ENCODE peak calls at places on chromosomes 3 and 15, in eight cellular contexts. One of them, this sample, is unnamed.

GRCh38 chr15:72584006-72584405 is 70.5 kb upstream of the GOLGA6B start:
- DNase-seq in IMR-90: peak; percentile 25
- DNase-seq in stomach: no peak
- DNase-seq in fibroblast of lung: no peak
- DNase-seq in colonic mucosa: no peak
- DNase-seq in lower lobe of right lung: no peak
- DNase-seq in mucosa of descending colon: no peak
- DNase-seq in upper lobe of right lung: no peak
- DNase-seq in this sample: no peak

GRCh38 chr3:124559650-124560405 is 170.4 kb upstream of the UMPS start:
- DNase-seq in IMR-90: peak; percentile 83
- DNase-seq in stomach: peak; percentile 82
- DNase-seq in fibroblast of lung: peak; percentile 88
- DNase-seq in colonic mucosa: peak; percentile 85
- DNase-seq in lower lobe of right lung: peak; percentile 57
- DNase-seq in mucosa of descending colon: peak; percentile 87
- DNase-seq in upper lobe of right lung: peak; percentile 67
- DNase-seq in this sample: no peak

GRCh38 chr3:10952525-10952924 is 40.0 kb upstream of the SLC6A1 start:
- DNase-seq in IMR-90: no peak
- DNase-seq in stomach: no peak
- DNase-seq in fibroblast of lung: no peak
- DNase-seq in colonic mucosa: no peak
- DNase-seq in lower lobe of right lung: no peak
- DNase-seq in mucosa of descending colon: no peak
- DNase-seq in upper lobe of right lung: no peak
- DNase-seq in this sample: no peak

GRCh38 chr3:140206196-140207040 is 271.4 kb downstream of the CLSTN2 start:
- DNase-seq in IMR-90: peak; percentile 18
- DNase-seq in stomach: no peak
- DNase-seq in fibroblast of lung: peak; percentile 4
- DNase-seq in colonic mucosa: no peak
- DNase-seq in lower lobe of right lung: no peak
- DNase-seq in mucosa of descending colon: no peak
- DNase-seq in upper lobe of right lung: no peak
- DNase-seq in this sample: no peak

GRCh38 chr3:152021951-152022461 is 148.6 kb downstream of the SUCNR1 start:
- DNase-seq in IMR-90: peak; percentile 32
- DNase-seq in stomach: no peak
- DNase-seq in fibroblast of lung: peak; percentile 14
- DNase-seq in colonic mucosa: no peak
- DNase-seq in lower lobe of right lung: peak; percentile 38
- DNase-seq in mucosa of descending colon: no peak
- DNase-seq in upper lobe of right lung: no peak
- DNase-seq in this sample: peak; percentile 6

GRCh38 chr3:157438371-157438735 is 1.7 kb downstream of the PTX3 start:
- DNase-seq in IMR-90: no peak
- DNase-seq in stomach: no peak
- DNase-seq in fibroblast of lung: peak; percentile 52
- DNase-seq in colonic mucosa: no peak
- DNase-seq in lower lobe of right lung: no peak
- DNase-seq in mucosa of descending colon: no peak
- DNase-seq in upper lobe of right lung: no peak
- DNase-seq in this sample: no peak

GRCh38 chr3:157201648-157202278 is 41.8 kb upstream of the CCNL1 start:
- DNase-seq in IMR-90: peak; percentile 40
- DNase-seq in stomach: no peak
- DNase-seq in fibroblast of lung: peak; percentile 69
- DNase-seq in colonic mucosa: no peak
- DNase-seq in lower lobe of right lung: no peak
- DNase-seq in mucosa of descending colon: no peak
- DNase-seq in upper lobe of right lung: no peak
- DNase-seq in this sample: no peak

GRCh38 chr3:14605070-14605469 is 46.5 kb upstream of the CCDC174 start:
- DNase-seq in IMR-90: peak; percentile 51
- DNase-seq in stomach: peak; percentile 46
- DNase-seq in fibroblast of lung: no peak
- DNase-seq in colonic mucosa: no peak
- DNase-seq in lower lobe of right lung: no peak
- DNase-seq in mucosa of descending colon: no peak
- DNase-seq in upper lobe of right lung: no peak
- DNase-seq in this sample: no peak

GRCh38 chr15:89369548-89369947 is 34.9 kb upstream of the POLG start:
- DNase-seq in IMR-90: no peak
- DNase-seq in stomach: no peak
- DNase-seq in fibroblast of lung: no peak
- DNase-seq in colonic mucosa: no peak
- DNase-seq in lower lobe of right lung: no peak
- DNase-seq in mucosa of descending colon: no peak
- DNase-seq in upper lobe of right lung: no peak
- DNase-seq in this sample: no peak

GRCh38 chr3:37986479-37987314 is 3.9 kb upstream of the VILL start:
- DNase-seq in IMR-90: no peak
- DNase-seq in stomach: peak; percentile 97
- DNase-seq in fibroblast of lung: no peak
- DNase-seq in colonic mucosa: peak; percentile 96
- DNase-seq in lower lobe of right lung: peak; percentile 89
- DNase-seq in mucosa of descending colon: peak; percentile 97
- DNase-seq in upper lobe of right lung: peak; percentile 89
- DNase-seq in this sample: no peak

GRCh38 chr15:58734859-58735258 is 14.6 kb downstream of the ADAM10 start:
- DNase-seq in IMR-90: no peak
- DNase-seq in stomach: no peak
- DNase-seq in fibroblast of lung: no peak
- DNase-seq in colonic mucosa: no peak
- DNase-seq in lower lobe of right lung: no peak
- DNase-seq in mucosa of descending colon: no peak
- DNase-seq in upper lobe of right lung: no peak
- DNase-seq in this sample: no peak

GRCh38 chr3:123449092-123449985 is 449 bp upstream of the ADCY5 start:
- DNase-seq in IMR-90: peak; percentile 10
- DNase-seq in stomach: no peak
- DNase-seq in fibroblast of lung: peak; percentile 7
- DNase-seq in colonic mucosa: no peak
- DNase-seq in lower lobe of right lung: no peak
- DNase-seq in mucosa of descending colon: peak; percentile 23
- DNase-seq in upper lobe of right lung: no peak
- DNase-seq in this sample: no peak

GRCh38 chr3:86969500-86970189 is 21.3 kb downstream of the VGLL3 start:
- DNase-seq in IMR-90: peak; percentile 61
- DNase-seq in stomach: no peak
- DNase-seq in fibroblast of lung: peak; percentile 76
- DNase-seq in colonic mucosa: peak; percentile 35
- DNase-seq in lower lobe of right lung: no peak
- DNase-seq in mucosa of descending colon: peak; percentile 67
- DNase-seq in upper lobe of right lung: no peak
- DNase-seq in this sample: no peak
- H3K4me3 ChIP-seq in IMR-90: no peak overlapping the region
- H3K4me3 ChIP-seq in stomach: no peak overlapping the region
- H3K4me3 ChIP-seq in fibroblast of lung: no peak overlapping the region
- H3K4me3 ChIP-seq in colonic mucosa: no peak overlapping the region
- H3K4me3 ChIP-seq in lower lobe of right lung: no peak overlapping the region
- H3K4me3 ChIP-seq in mucosa of descending colon: no peak overlapping the region
- H3K4me3 ChIP-seq in upper lobe of right lung: no peak overlapping the region
- H3K4me3 ChIP-seq in this sample: no peak overlapping the region

GRCh38 chr3:155701882-155702465 is 42.9 kb downstream of the PLCH1 start:
- DNase-seq in IMR-90: peak; percentile 58
- DNase-seq in stomach: no peak
- DNase-seq in fibroblast of lung: peak; percentile 73
- DNase-seq in colonic mucosa: no peak
- DNase-seq in lower lobe of right lung: no peak
- DNase-seq in mucosa of descending colon: no peak
- DNase-seq in upper lobe of right lung: no peak
- DNase-seq in this sample: no peak
- TF ChIP-seq CTCF in IMR-90: peak; percentile 70
- TF ChIP-seq CTCF in stomach: peak; percentile 57
- TF ChIP-seq CTCF in fibroblast of lung: no peak
- TF ChIP-seq CTCF in colonic mucosa: peak; percentile 53
- TF ChIP-seq CTCF in lower lobe of right lung: peak; percentile 67
- TF ChIP-seq CTCF in mucosa of descending colon: peak; percentile 21
- TF ChIP-seq CTCF in upper lobe of right lung: peak; percentile 75
- TF ChIP-seq CTCF in this sample: peak; percentile 31

GRCh38 chr3:129257609-129258008 is 8.2 kb downstream of the COPG1 start:
- DNase-seq in IMR-90: no peak
- DNase-seq in stomach: no peak
- DNase-seq in fibroblast of lung: no peak
- DNase-seq in colonic mucosa: no peak
- DNase-seq in lower lobe of right lung: no peak
- DNase-seq in mucosa of descending colon: no peak
- DNase-seq in upper lobe of right lung: no peak
- DNase-seq in this sample: no peak
- H3K36me3 ChIP-seq in IMR-90: peaks cover 76% of the 10 kb centered on the region
- H3K36me3 ChIP-seq in stomach: peaks cover 100% of the 10 kb centered on the region
- H3K36me3 ChIP-seq in fibroblast of lung: peaks cover 55% of the 10 kb centered on the region
- H3K36me3 ChIP-seq in colonic mucosa: peaks cover 82% of the 10 kb centered on the region
- H3K36me3 ChIP-seq in lower lobe of right lung: peaks cover 100% of the 10 kb centered on the region
- H3K36me3 ChIP-seq in mucosa of descending colon: peaks cover 43% of the 10 kb centered on the region
- H3K36me3 ChIP-seq in upper lobe of right lung: peaks cover 100% of the 10 kb centered on the region
- H3K36me3 ChIP-seq in this sample: peaks cover 61% of the 10 kb centered on the region

DNA sequence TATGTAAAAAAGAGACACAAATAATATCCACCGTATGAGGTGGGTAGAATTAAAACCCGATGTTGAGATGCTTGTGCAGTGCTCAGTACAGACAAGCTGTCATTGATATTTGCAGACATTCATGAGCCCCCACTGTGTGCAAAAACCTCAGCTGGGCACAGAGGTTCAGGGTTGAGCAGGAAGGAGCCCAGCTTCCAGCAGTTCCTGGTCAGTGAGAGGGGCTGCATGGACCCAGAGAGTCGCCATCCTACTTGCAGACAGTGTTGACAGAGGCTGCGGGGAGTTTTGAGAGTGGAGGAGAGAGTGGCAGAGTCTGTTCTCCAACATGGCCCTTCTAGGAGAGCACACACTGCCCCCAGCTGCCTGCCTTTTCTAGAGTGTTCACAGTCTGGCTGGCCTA is 6.1 kb upstream of the LTF start:
- DNase-seq in IMR-90: no peak
- DNase-seq in stomach: no peak
- DNase-seq in fibroblast of lung: no peak
- DNase-seq in colonic mucosa: no peak
- DNase-seq in lower lobe of right lung: no peak
- DNase-seq in mucosa of descending colon: no peak
- DNase-seq in upper lobe of right lung: no peak
- DNase-seq in this sample: no peak
- H3K4me3 ChIP-seq in IMR-90: no peak overlapping the region
- H3K4me3 ChIP-seq in stomach: no peak overlapping the region
- H3K4me3 ChIP-seq in fibroblast of lung: no peak overlapping the region
- H3K4me3 ChIP-seq in colonic mucosa: no peak overlapping the region
- H3K4me3 ChIP-seq in lower lobe of right lung: no peak overlapping the region
- H3K4me3 ChIP-seq in mucosa of descending colon: no peak overlapping the region
- H3K4me3 ChIP-seq in upper lobe of right lung: no peak overlapping the region
- H3K4me3 ChIP-seq in this sample: no peak overlapping the region

GRCh38 chr3:23834082-23834870 is 28.5 kb downstream of the UBE2E1 start:
- DNase-seq in IMR-90: no peak
- DNase-seq in stomach: no peak
- DNase-seq in fibroblast of lung: peak; percentile 26
- DNase-seq in colonic mucosa: no peak
- DNase-seq in lower lobe of right lung: no peak
- DNase-seq in mucosa of descending colon: no peak
- DNase-seq in upper lobe of right lung: no peak
- DNase-seq in this sample: no peak
- TF ChIP-seq CTCF in IMR-90: peak; percentile 26
- TF ChIP-seq CTCF in stomach: no peak
- TF ChIP-seq CTCF in fibroblast of lung: no peak
- TF ChIP-seq CTCF in colonic mucosa: no peak
- TF ChIP-seq CTCF in lower lobe of right lung: no peak
- TF ChIP-seq CTCF in mucosa of descending colon: no peak
- TF ChIP-seq CTCF in upper lobe of right lung: peak; percentile 17
- TF ChIP-seq CTCF in this sample: peak; percentile 24

DNA sequence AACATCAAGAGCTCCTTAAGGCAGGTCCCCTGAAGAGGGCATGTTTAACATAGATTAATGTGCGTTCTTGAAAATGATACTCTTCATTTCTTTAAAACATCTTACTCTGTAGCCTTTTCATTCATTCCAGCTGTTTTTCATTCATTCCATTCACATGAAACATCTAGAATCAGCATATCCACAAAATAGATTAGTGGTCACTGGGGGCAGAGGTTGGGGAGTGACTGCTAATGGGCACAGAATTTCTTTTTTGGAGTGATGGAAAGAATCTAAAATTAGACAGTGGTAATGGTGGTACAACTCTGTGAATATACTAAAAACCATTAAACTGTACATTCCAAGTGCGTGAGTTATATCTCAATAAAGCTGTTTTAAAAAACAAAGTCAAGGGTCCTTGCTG is 15.4 kb upstream of the CXCR6 start:
- DNase-seq in IMR-90: peak; percentile 65
- DNase-seq in stomach: no peak
- DNase-seq in fibroblast of lung: peak; percentile 12
- DNase-seq in colonic mucosa: no peak
- DNase-seq in lower lobe of right lung: no peak
- DNase-seq in mucosa of descending colon: no peak
- DNase-seq in upper lobe of right lung: no peak
- DNase-seq in this sample: no peak
- H3K36me3 ChIP-seq in IMR-90: peaks cover 39% of the 10 kb centered on the region
- H3K36me3 ChIP-seq in stomach: peaks cover 98% of the 10 kb centered on the region
- H3K36me3 ChIP-seq in fibroblast of lung: peaks cover 5% of the 10 kb centered on the region
- H3K36me3 ChIP-seq in colonic mucosa: peaks cover 8% of the 10 kb centered on the region
- H3K36me3 ChIP-seq in lower lobe of right lung: peaks cover 97% of the 10 kb centered on the region
- H3K36me3 ChIP-seq in mucosa of descending colon: peaks cover 10% of the 10 kb centered on the region
- H3K36me3 ChIP-seq in upper lobe of right lung: peaks cover 87% of the 10 kb centered on the region
- H3K36me3 ChIP-seq in this sample: peaks cover 5% of the 10 kb centered on the region

DNA sequence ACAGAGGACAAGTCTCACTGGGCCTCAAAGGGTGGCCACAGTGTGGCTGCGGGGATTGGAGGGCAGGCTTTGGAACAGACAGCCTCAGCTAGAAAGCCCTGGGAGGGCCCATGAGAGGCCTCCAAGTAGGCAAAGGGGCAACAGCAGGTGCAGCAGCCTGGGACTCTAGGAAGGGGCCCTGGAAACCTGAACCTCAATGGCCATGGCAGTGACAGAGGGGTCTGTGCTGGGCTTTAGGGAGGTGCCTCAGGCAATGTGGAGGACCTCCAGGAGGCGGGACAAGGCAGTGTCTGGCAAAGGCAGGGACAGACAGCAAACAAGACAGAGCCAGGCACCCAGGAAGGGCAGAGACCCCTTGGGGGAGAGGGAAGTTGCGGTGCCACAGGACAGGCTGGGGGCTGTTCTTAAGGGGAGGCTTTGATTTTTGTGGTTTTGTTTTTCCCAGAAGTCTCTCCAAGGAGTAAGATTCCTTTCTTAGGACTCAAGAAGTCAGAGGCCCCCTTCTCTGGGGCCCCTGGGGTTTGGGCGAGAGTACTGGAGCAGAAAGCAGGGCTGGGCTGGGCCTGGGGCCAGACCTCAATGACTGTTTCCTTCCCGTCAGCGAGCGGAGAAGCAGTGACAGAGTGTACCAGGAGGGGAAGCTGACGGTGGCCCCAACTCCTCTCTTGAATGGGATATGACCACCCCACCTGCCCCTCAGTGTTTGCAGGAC is 9.7 kb downstream of the STOML1 start:
- DNase-seq in IMR-90: peak; percentile 91
- DNase-seq in stomach: peak; percentile 72
- DNase-seq in fibroblast of lung: peak; percentile 93
- DNase-seq in colonic mucosa: peak; percentile 60
- DNase-seq in lower lobe of right lung: peak; percentile 87
- DNase-seq in mucosa of descending colon: peak; percentile 53
- DNase-seq in upper lobe of right lung: peak; percentile 91
- DNase-seq in this sample: no peak
- H3K4me3 ChIP-seq in IMR-90: no peak overlapping the region
- H3K4me3 ChIP-seq in stomach: no peak overlapping the region
- H3K4me3 ChIP-seq in fibroblast of lung: no peak overlapping the region
- H3K4me3 ChIP-seq in colonic mucosa: no peak overlapping the region
- H3K4me3 ChIP-seq in lower lobe of right lung: peak overlapping the region; percentile 19
- H3K4me3 ChIP-seq in mucosa of descending colon: no peak overlapping the region
- H3K4me3 ChIP-seq in upper lobe of right lung: no peak overlapping the region
- H3K4me3 ChIP-seq in this sample: no peak overlapping the region

This sample was measured in GM06990.